ENCODE peak calls at places on chromosomes 7 and 10, in six cellular contexts. A, P, M, G, Q and Y are unnamed samples.

GRCh38 chr7:75575488-75576112 is 83.5 kb downstream of the SPDYE5 start:
- DNase-seq in G (no peak), M (no peak), A (no peak), P (no peak), Q (no peak), Y (no peak)

GRCh38 chr10:44399478-44400451 is 14.9 kb upstream of the CXCL12 start:
- DNase-seq in Q (no peak), G (no peak), M (no peak), P (peak), A (peak), Y (no peak)

GRCh38 chr7:79806161-79806734 is 328.4 kb upstream of the GNAI1 start:
- DNase-seq in Q (peak), G (no peak), M (peak), A (no peak), P (no peak), Y (no peak)

GRCh38 chr7:101108330-101108857 is 18.5 kb upstream of the SERPINE1 start:
- DNase-seq in M (no peak), Q (no peak), A (no peak), G (no peak), P (no peak), Y (no peak)

GRCh38 chr7:127798023-127798422 is 146.0 kb downstream of the SND1 start:
- DNase-seq in G (no peak), Q (no peak), M (no peak), A (no peak), P (no peak), Y (no peak)

GRCh38 chr10:48748573-48748972 is 63.9 kb downstream of the WDFY4 start:
- DNase-seq in G (no peak), Q (no peak), M (no peak), P (no peak), A (peak), Y (no peak)

GRCh38 chr7:3043544-3044395 is at the start of gene CARD11:
- DNase-seq in G (no peak), M (no peak), P (peak), Q (no peak), A (no peak), Y (peak)

GRCh38 chr10:5841965-5842364 is 28.7 kb upstream of the GDI2 start:
- DNase-seq in Q (no peak), M (no peak), A (no peak), G (no peak), P (no peak), Y (no peak)

GRCh38 chr10:131851332-131851731 is 49.5 kb upstream of the PPP2R2D start:
- DNase-seq in G (peak), A (no peak), Q (no peak), P (peak), M (no peak), Y (peak)

GRCh38 chr10:121579656-121580055 is 18.6 kb downstream of the FGFR2 start:
- DNase-seq in P (no peak), G (no peak), Q (no peak), A (no peak), M (no peak), Y (no peak)

GRCh38 chr7:45685619-45686240 is 111.6 kb downstream of the ADCY1 start:
- DNase-seq in G (no peak), P (peak), A (peak), Q (no peak), M (no peak), Y (peak)

GRCh38 chr7:22052221-22052639 is 106.5 kb upstream of the CDCA7L start:
- DNase-seq in M (no peak), P (no peak), G (no peak), A (no peak), Q (no peak), Y (no peak)

GRCh38 chr7:141073641-141074161 is at the start of gene TMEM178B:
- DNase-seq in P (peak), Q (no peak), M (no peak), A (no peak), G (peak), Y (peak)

GRCh38 chr7:43926193-43927043 is at the start of gene UBE2D4:
- DNase-seq in M (peak), G (peak), Q (peak), A (peak), P (peak), Y (peak)

GRCh38 chr7:37577901-37578300 is 105.7 kb upstream of the GPR141 start:
- DNase-seq in A (no peak), Q (no peak), G (no peak), P (no peak), M (no peak), Y (no peak)

GRCh38 chr7:1386623-1387220 is 72.5 kb downstream of the MICALL2 start:
- DNase-seq in M (no peak), Q (no peak), G (no peak), A (no peak), P (no peak), Y (no peak)

GRCh38 chr7:131224996-131225395 is 102.7 kb upstream of the MKLN1 start:
- DNase-seq in G (no peak), A (no peak), P (no peak), M (no peak), Q (no peak), Y (no peak)

GRCh38 chr7:27156508-27156898 is at the start of gene HOXA7:
- DNase-seq in P (peak), A (no peak), M (no peak), Q (peak), G (peak), Y (peak)

GRCh38 chr10:60739581-60739980 is 38.7 kb upstream of the CDK1 start:
- DNase-seq in G (no peak), A (no peak), Q (no peak), M (no peak), P (no peak), Y (no peak)

GRCh38 chr10:9613338-9613737 is 1404.3 kb upstream of the CELF2 start:
- DNase-seq in Q (peak), A (no peak), G (no peak), P (no peak), M (no peak), Y (no peak)

GRCh38 chr10:95440756-95441546 is 120.2 kb downstream of the SORBS1 start:
- DNase-seq in G (no peak), Q (no peak), A (no peak), P (no peak), M (no peak), Y (no peak)

GRCh38 chr7:38040831-38041230 is 120.4 kb downstream of the EPDR1 start:
- DNase-seq in M (no peak), G (no peak), A (no peak), Q (no peak), P (no peak), Y (no peak)

GRCh38 chr10:112307631-112308502 is 24.7 kb downstream of the TECTB start:
- DNase-seq in M (peak), P (peak), A (no peak), Q (peak), G (no peak), Y (peak)

GRCh38 chr10:79068203-79068561 is 584 bp upstream of the ZMIZ1 start:
- DNase-seq in A (no peak), P (peak), G (peak), M (no peak), Q (peak), Y (peak)

GRCh38 chr7:68663392-68663791 is 934.9 kb upstream of the AUTS2 start:
- DNase-seq in A (no peak), Q (no peak), P (no peak), M (no peak), G (no peak), Y (no peak)

GRCh38 chr7:43922726-43923125 is 3.5 kb upstream of the UBE2D4 start:
- DNase-seq in G (no peak), M (no peak), P (no peak), A (no peak), Q (no peak), Y (no peak)

GRCh38 chr7:20964214-20964613 is 177.5 kb upstream of the SP8 start:
- DNase-seq in A (no peak), P (no peak), G (no peak), M (no peak), Q (no peak), Y (no peak)

GRCh38 chr10:78263521-78263988 is 229.9 kb downstream of the RPS24 start:
- DNase-seq in P (no peak), Q (peak), M (peak), A (no peak), G (no peak), Y (no peak)

GRCh38 chr7:98420966-98421612 is 20.2 kb upstream of the BAIAP2L1 start:
- DNase-seq in P (peak), M (no peak), A (no peak), Q (peak), G (peak), Y (peak)